ENCODE peak calls at places on chromosome 2, in ten cellular contexts. B is NT2/D1; E is suprapubic skin; J is NCI-H1105; C is NCI-H1436; K is AG04450; I is HuH-7; V is HCEC 1CT; Y is stimulated activated CD8-positive, alpha-beta memory T cell treated with anti-CD3 and anti-CD28 coated beads, Interleukin-15, amount 100 ng/mL, for 24 hours; X is ACHN. Q is an unnamed sample.

GRCh38 chr2:72103690-72104089 is 44.0 kb downstream of the CYP26B1 start:
- DNase-seq in B (no peak), E (peak), J (no peak), C (no peak), K (no peak), I (no peak), V (no peak), Y (no peak), X (no peak), Q (no peak)

GRCh38 chr2:143217512-143218136 is 88.4 kb downstream of the ARHGAP15 start:
- DNase-seq in B (no peak), E (no peak), J (no peak), C (no peak), K (no peak), I (no peak), V (no peak), Y (no peak), X (no peak), Q (no peak)

GRCh38 chr2:232522014-232522854 is 2.0 kb downstream of the PRSS56 start:
- DNase-seq in B (no peak), E (no peak), J (no peak), C (peak), K (no peak), I (peak), V (no peak), Y (peak), X (peak), Q (no peak)

GRCh38 chr2:132651115-132652099 is 18.6 kb downstream of the LYPD1 start:
- DNase-seq in B (peak), E (no peak), J (no peak), C (peak), K (no peak), I (peak), V (no peak), Y (no peak), X (peak), Q (peak)

GRCh38 chr2:121599963-121600651 is 49.2 kb downstream of the CLASP1 start:
- DNase-seq in B (no peak), E (no peak), J (no peak), C (no peak), K (no peak), I (no peak), V (no peak), Y (no peak), X (no peak), Q (no peak)

GRCh38 chr2:174080672-174081121 is 115.5 kb upstream of the SP3 start:
- DNase-seq in B (no peak), E (no peak), J (no peak), C (no peak), K (no peak), I (no peak), V (no peak), Y (no peak), X (no peak), Q (no peak)

GRCh38 chr2:54088191-54088634 is 27.2 kb upstream of the ACYP2 start:
- DNase-seq in B (no peak), E (no peak), J (no peak), C (no peak), K (no peak), I (peak), V (no peak), Y (no peak), X (no peak), Q (no peak)

GRCh38 chr2:213316001-213316735 is 31.9 kb downstream of the SPAG16 start:
- DNase-seq in B (no peak), E (no peak), J (no peak), C (no peak), K (no peak), I (no peak), V (peak), Y (no peak), X (peak), Q (no peak)

GRCh38 chr2:181896286-181896685 is 4.8 kb downstream of the ITPRID2 start:
- DNase-seq in B (no peak), E (no peak), J (no peak), C (no peak), K (no peak), I (no peak), V (no peak), Y (no peak), X (no peak), Q (no peak)

GRCh38 chr2:18106841-18107240 is 228.4 kb downstream of the KCNS3 start:
- DNase-seq in B (no peak), E (no peak), J (no peak), C (no peak), K (no peak), I (no peak), V (no peak), Y (no peak), X (no peak), Q (no peak)

GRCh38 chr2:67159929-67160328 is 237.2 kb upstream of the ETAA1 start:
- DNase-seq in B (no peak), E (no peak), J (no peak), C (no peak), K (peak), I (no peak), V (peak), Y (no peak), X (no peak), Q (no peak)

GRCh38 chr2:8462280-8462679 is 219.6 kb upstream of the ID2 start:
- DNase-seq in B (no peak), E (no peak), J (no peak), C (no peak), K (no peak), I (no peak), V (no peak), Y (no peak), X (no peak), Q (no peak)

GRCh38 chr2:238921681-238922319 is 73.9 kb downstream of the TWIST2 start:
- DNase-seq in B (no peak), E (peak), J (no peak), C (no peak), K (no peak), I (no peak), V (no peak), Y (no peak), X (no peak), Q (no peak)

GRCh38 chr2:169091761-169092523 is 22.6 kb downstream of the DHRS9 start:
- DNase-seq in B (no peak), E (no peak), J (no peak), C (no peak), K (no peak), I (no peak), V (peak), Y (no peak), X (no peak), Q (no peak)

GRCh38 chr2:230347659-230348305 is 20.8 kb downstream of the SP140L start:
- DNase-seq in B (no peak), E (no peak), J (no peak), C (no peak), K (no peak), I (no peak), V (no peak), Y (no peak), X (peak), Q (no peak)